ENCODE peak calls at places on chromosomes 16 and 17, in four cellular contexts. O is H9, N is mesendoderm, S is H1. A is an unnamed sample.

GRCh38 chr16:27428035-27428785 is 26.2 kb downstream of the IL21R start:
- DNase-seq in O (peak; percentile 24), N (peak; percentile 10), S (no peak), A (no peak)

GRCh38 chr17:81027591-81028505 is 7.1 kb upstream of the BAIAP2 start:
- DNase-seq in O (no peak), N (no peak), S (no peak), A (no peak)

GRCh38 chr17:44266402-44267164 is 1.4 kb downstream of the SLC4A1 start:
- DNase-seq in O (no peak), N (no peak), S (no peak), A (no peak)

GRCh38 chr16:68368602-68368944 is 57.8 kb downstream of the PRMT7 start:
- DNase-seq in O (no peak), N (peak; percentile 37), S (no peak), A (no peak)

GRCh38 chr17:9958586-9959281 is 53.7 kb upstream of the RCVRN start:
- DNase-seq in O (peak; percentile 53), N (no peak), S (no peak), A (no peak)

GRCh38 chr17:42553866-42554249 is 1.1 kb downstream of the HSD17B1 start:
- DNase-seq in O (no peak), N (no peak), S (no peak), A (no peak)

GRCh38 chr16:31157136-31157535 is 7.3 kb upstream of the PRSS36 start:
- DNase-seq in O (no peak), N (no peak), S (no peak), A (no peak)

GRCh38 chr17:52606098-52606497 is 447.6 kb upstream of the CA10 start:
- DNase-seq in O (no peak), N (no peak), S (no peak), A (no peak)

GRCh38 chr17:17523714-17524075 is 27.5 kb upstream of the RASD1 start:
- DNase-seq in O (no peak), N (no peak), S (no peak), A (no peak)

GRCh38 chr16:34743115-34743514 is 1283.7 kb downstream of the TP53TG3F start:
- DNase-seq in O (no peak), N (no peak), S (no peak), A (no peak)

GRCh38 chr16:5206331-5206990 is 108.9 kb upstream of the EEF2KMT start:
- DNase-seq in O (no peak), N (no peak), S (no peak), A (no peak)

GRCh38 chr17:32604966-32605365 is 118.2 kb downstream of the CDK5R1 start:
- DNase-seq in O (no peak), N (no peak), S (no peak), A (no peak)

GRCh38 chr17:65198653-65199382 is 61.6 kb downstream of the RGS9 start:
- DNase-seq in O (no peak), N (peak; percentile 74), S (no peak), A (peak; percentile 69)

GRCh38 chr17:2749058-2749783 is at the start of gene CCDC92B:
- DNase-seq in O (peak; percentile 51), N (no peak), S (no peak), A (no peak)

GRCh38 chr17:50208611-50209061 is 7.2 kb upstream of the COL1A1 start:
- DNase-seq in O (no peak), N (peak; percentile 65), S (no peak), A (no peak)

DNA sequence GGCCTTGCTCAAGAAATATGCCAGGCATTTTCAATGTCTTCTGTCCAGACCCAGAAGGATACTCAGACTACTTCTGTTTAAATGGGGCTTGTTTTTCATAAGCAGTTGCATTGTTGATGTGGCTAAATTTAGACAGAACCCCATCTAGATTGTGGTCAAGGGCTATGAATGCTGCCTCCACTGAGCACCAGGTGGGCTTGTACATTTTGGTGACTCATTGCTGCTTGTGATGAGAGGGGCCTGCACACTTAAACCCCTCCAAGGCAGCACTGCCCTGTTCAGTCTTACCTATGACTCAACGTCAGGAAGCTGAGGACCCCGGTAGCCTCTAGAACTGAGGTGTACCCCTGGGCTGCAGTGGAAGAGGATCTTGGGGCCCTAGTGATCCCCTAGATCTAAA is 144.0 kb downstream of the PRKCA start:
- DNase-seq in O (no peak), N (no peak), S (no peak), A (no peak)
- H3K56ac ChIP-seq in O (no peak overlapping the region), N (no peak overlapping the region), S (no peak overlapping the region), A (no peak overlapping the region)

GRCh38 chr16:2186505-2186904 is 9.9 kb downstream of the CASKIN1 start:
- DNase-seq in O (no peak), N (no peak), S (no peak), A (no peak)
- H3K23ac ChIP-seq in O (no peak overlapping the region), N (no peak overlapping the region), S (no peak overlapping the region), A (no peak overlapping the region)

GRCh38 chr16:89922477-89922883 is 662 bp upstream of the TUBB3 start:
- DNase-seq in O (peak; percentile 83), N (peak; percentile 94), S (no peak), A (peak; percentile 91)

GRCh38 chr16:89919535-89920406 is 1.1 kb downstream of the MC1R start:
- DNase-seq in O (peak; percentile 29), N (no peak), S (no peak), A (no peak)

GRCh38 chr16:89921699-89922476 is 1.3 kb upstream of the TUBB3 start:
- DNase-seq in O (peak; percentile 86), N (peak; percentile 93), S (no peak), A (peak; percentile 94)

GRCh38 chr16:89920723-89921122 is 2.1 kb downstream of the MC1R start:
- DNase-seq in O (peak; percentile 32), N (no peak), S (no peak), A (peak; percentile 47)

GRCh38 chr16:89921131-89921698 is 1.9 kb upstream of the TUBB3 start:
- DNase-seq in O (peak; percentile 63), N (peak; percentile 47), S (no peak), A (no peak)
- H3K56ac ChIP-seq in O (no peak overlapping the region), N (peak overlapping the region; percentile 96), S (no peak overlapping the region), A (peak overlapping the region; percentile 68)

DNA sequence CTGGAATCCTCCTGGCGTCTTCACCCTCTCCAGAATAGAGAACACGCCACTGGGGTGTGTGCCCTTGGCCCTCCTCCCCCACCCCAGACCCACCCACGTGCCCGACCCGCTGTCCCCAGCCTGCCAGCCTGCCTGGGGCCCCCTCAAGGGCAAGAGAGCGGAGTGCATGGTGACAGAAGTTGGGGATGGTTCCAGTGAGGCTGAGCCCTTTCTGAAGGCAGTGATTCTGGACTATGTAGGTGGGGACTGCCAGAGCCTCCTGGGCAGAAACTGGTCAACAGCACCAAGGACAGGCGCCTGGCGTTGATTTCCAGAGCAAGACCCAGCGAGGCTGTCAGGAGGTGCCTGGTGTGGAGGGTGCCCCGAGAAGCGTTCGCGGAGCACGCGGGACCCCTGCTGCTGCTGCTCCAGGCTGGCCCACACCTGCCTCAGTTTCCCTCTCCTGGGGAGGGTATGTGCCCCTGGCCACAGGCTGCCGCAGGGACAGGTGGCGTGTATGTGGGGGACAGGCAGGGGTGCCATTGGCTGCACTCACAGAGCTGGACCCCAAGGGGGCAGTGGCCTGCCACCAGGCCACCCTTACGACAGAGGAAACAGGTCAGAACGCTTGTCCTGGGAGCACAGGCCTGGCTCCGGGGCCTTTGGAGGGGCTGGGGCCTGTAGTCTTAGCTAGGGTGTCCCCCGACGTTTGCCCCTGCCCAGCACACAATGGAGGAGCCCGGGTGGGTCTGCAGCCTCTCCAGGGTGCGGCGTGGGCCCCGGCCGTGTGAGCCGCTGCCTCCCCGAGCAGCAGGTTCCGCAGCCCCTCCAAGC is 1.2 kb downstream of the SSTR5 start:
- DNase-seq in O (peak; percentile 62), N (peak; percentile 37), S (no peak), A (no peak)
- H3K23ac ChIP-seq in O (no peak overlapping the region), N (no peak overlapping the region), S (no peak overlapping the region), A (no peak overlapping the region)

A was measured in IMR-90.